ENCODE peak calls at places on chromosomes 3 and 15, in five cellular contexts. H is heart right ventricle, C is head of caudate nucleus, Q is OCI-LY7, S is NCI-H2171. A is an unnamed sample.

GRCh38 chr3:129441782-129442181 is 1.8 kb downstream of the IFT122 start:
- DNase-seq in H (peak; percentile 40), C (peak; percentile 63), Q (no peak), S (no peak), A (no peak)

GRCh38 chr3:119413603-119414280 is 49.7 kb downstream of the TMEM39A start:
- DNase-seq in H (no peak), C (no peak), Q (no peak), S (no peak), A (no peak)

GRCh38 chr15:22956257-22956979 is 23.8 kb downstream of the CYFIP1 start:
- DNase-seq in H (peak; percentile 68), C (peak; percentile 65), Q (no peak), S (no peak), A (no peak)

GRCh38 chr3:109178701-109179100 is 42.2 kb downstream of the C3orf85 start:
- DNase-seq in H (no peak), C (no peak), Q (no peak), S (no peak), A (no peak)

GRCh38 chr3:101117981-101118380 is 124.8 kb upstream of the ABI3BP start:
- DNase-seq in H (peak; percentile 4), C (no peak), Q (no peak), S (no peak), A (no peak)

GRCh38 chr3:117977504-117978228 is 1057.0 kb downstream of the IGSF11 start:
- DNase-seq in H (no peak), C (no peak), Q (no peak), S (no peak), A (no peak)

GRCh38 chr3:49634736-49635135 is 39.4 kb upstream of the APEH start:
- DNase-seq in H (no peak), C (no peak), Q (no peak), S (no peak), A (no peak)

GRCh38 chr3:176523114-176523513 is 674.2 kb downstream of the TBL1XR1 start:
- DNase-seq in H (no peak), C (no peak), Q (no peak), S (no peak), A (no peak)

GRCh38 chr3:195250473-195251251 is 20.3 kb downstream of the XXYLT1 start:
- DNase-seq in H (peak; percentile 55), C (peak; percentile 41), Q (peak; percentile 31), S (no peak), A (peak; percentile 54)

GRCh38 chr3:131549340-131549739 is 46.6 kb upstream of the MRPL3 start:
- DNase-seq in H (no peak), C (no peak), Q (no peak), S (no peak), A (no peak)

GRCh38 chr15:100525894-100526512 is 2.7 kb downstream of the CERS3 start:
- DNase-seq in H (peak; percentile 27), C (peak; percentile 77), Q (no peak), S (no peak), A (no peak)

GRCh38 chr3:65569129-65569528 is 469.6 kb downstream of the MAGI1 start:
- DNase-seq in H (no peak), C (no peak), Q (no peak), S (no peak), A (no peak)

GRCh38 chr15:82942691-82943090 is 9.8 kb downstream of the HOMER2 start:
- DNase-seq in H (no peak), C (no peak), Q (no peak), S (no peak), A (no peak)

GRCh38 chr15:28994142-28994829 is 108.5 kb downstream of the APBA2 start:
- DNase-seq in H (no peak), C (no peak), Q (no peak), S (no peak), A (no peak)

GRCh38 chr15:81284256-81285031 is 39.5 kb downstream of the STARD5 start:
- DNase-seq in H (no peak), C (no peak), Q (peak; percentile 44), S (no peak), A (no peak)

GRCh38 chr3:172102123-172102882 is 62.9 kb downstream of the FNDC3B start:
- DNase-seq in H (no peak), C (no peak), Q (peak; percentile 80), S (no peak), A (no peak)

GRCh38 chr15:44798815-44799214 is 62.5 kb downstream of the TRIM69 start:
- DNase-seq in H (no peak), C (no peak), Q (no peak), S (no peak), A (no peak)

GRCh38 chr3:29565236-29565635 is 284.4 kb downstream of the RBMS3 start:
- DNase-seq in H (no peak), C (no peak), Q (no peak), S (no peak), A (no peak)

GRCh38 chr3:44825264-44825925 is 36.3 kb upstream of the TMEM42 start:
- DNase-seq in H (no peak), C (no peak), Q (no peak), S (no peak), A (no peak)

GRCh38 chr3:41317718-41318117 is 118.4 kb downstream of the CTNNB1 start:
- DNase-seq in H (no peak), C (no peak), Q (no peak), S (no peak), A (no peak)

GRCh38 chr3:186099178-186099577 is 9.7 kb downstream of the ETV5 start:
- DNase-seq in H (no peak), C (peak; percentile 77), Q (no peak), S (peak; percentile 95), A (peak; percentile 97)

GRCh38 chr3:190289989-190290388 is 32.3 kb downstream of the CLDN1 start:
- DNase-seq in H (no peak), C (no peak), Q (no peak), S (no peak), A (no peak)

GRCh38 chr3:194715022-194715800 is 29.5 kb downstream of the FAM43A start:
- DNase-seq in H (no peak), C (no peak), Q (no peak), S (no peak), A (no peak)

GRCh38 chr15:98363416-98363815 is 284.9 kb upstream of the IGF1R start:
- DNase-seq in H (no peak), C (no peak), Q (no peak), S (no peak), A (no peak)